ENCODE peak calls at places on chromosomes 6 and 20, in eight cellular contexts. C is activated T-helper 1 cell treated with anti-CD3 and anti-CD28 coated beads, Interleukin-2, amount 50 U/mL, for 16 hours; G is NT2/D1; L is breast epithelium; E is NCI-H1436; P is DMS153; N is LoVo; H is GM12892. V is an unnamed sample.

GRCh38 chr6:20279051-20279450 is 66.8 kb upstream of the MBOAT1 start:
- DNase-seq in G (no peak), E (no peak), P (no peak), L (no peak), H (no peak), C (no peak), N (no peak), V (no peak)

GRCh38 chr6:43776115-43776798 is 6.2 kb downstream of the VEGFA start:
- DNase-seq in G (no peak), P (no peak), H (no peak), N (no peak), C (no peak), L (no peak), E (no peak), V (no peak)

GRCh38 chr20:6766433-6766832 is 1.1 kb upstream of the BMP2 start:
- DNase-seq in G (no peak), P (no peak), E (no peak), L (no peak), C (no peak), N (no peak), H (no peak), V (no peak)

GRCh38 chr20:59082981-59083380 is 40.4 kb upstream of the PRELID3B start:
- DNase-seq in C (no peak), G (no peak), L (no peak), H (no peak), P (no peak), E (no peak), N (no peak), V (no peak)

GRCh38 chr6:110491644-110492317 is 15.4 kb upstream of the SLC22A16 start:
- DNase-seq in H (no peak), N (no peak), P (no peak), E (no peak), L (no peak), G (no peak), C (no peak), V (no peak)

GRCh38 chr6:106547053-106547414 is 82.3 kb downstream of the RTN4IP1 start:
- DNase-seq in P (peak), C (no peak), L (no peak), H (no peak), N (no peak), E (peak), G (no peak), V (no peak)

GRCh38 chr20:60046011-60046413 is 87.8 kb downstream of the CDH26 start:
- DNase-seq in L (no peak), H (no peak), C (no peak), N (no peak), P (no peak), E (no peak), G (no peak), V (peak)

GRCh38 chr6:83514877-83515466 is 2.6 kb downstream of the PRSS35 start:
- DNase-seq in N (peak), E (peak), L (no peak), G (peak), C (no peak), H (no peak), P (peak), V (peak)

GRCh38 chr6:167209577-167209975 is 51.8 kb upstream of the GPR31 start:
- DNase-seq in E (no peak), L (no peak), P (no peak), N (no peak), H (no peak), C (no peak), G (no peak), V (no peak)

V was measured in hepatocyte.